ENCODE peak calls at places on chromosomes 16 and 17, in nine cellular contexts. T is tibial nerve; X is substantia nigra; O is colonic mucosa; R is dorsolateral prefrontal cortex; F is upper lobe of right lung; I is AG04450; K is effector memory CD4-positive, alpha-beta T cell; M is heart right ventricle. B is an unnamed sample.

GRCh38 chr16:90044111-90044551 is 24.9 kb upstream of the DBNDD1 start:
- DNase-seq in T (no peak), X (no peak), O (peak), R (no peak), F (peak), I (no peak), K (no peak), M (no peak), B (no peak)

GRCh38 chr17:5468075-5468473 is 708 bp downstream of the DHX33 start:
- DNase-seq in T (no peak), X (no peak), O (no peak), R (no peak), F (no peak), I (no peak), K (no peak), M (no peak), B (no peak)

GRCh38 chr17:37527249-37527851 is 37.7 kb downstream of the DUSP14 start:
- DNase-seq in T (no peak), X (no peak), O (peak), R (no peak), F (no peak), I (peak), K (no peak), M (no peak), B (peak)

GRCh38 chr17:41825175-41825845 is 10.7 kb downstream of the NT5C3B start:
- DNase-seq in T (no peak), X (no peak), O (no peak), R (no peak), F (peak), I (no peak), K (no peak), M (no peak), B (no peak)

GRCh38 chr17:80002690-80003490 is 32.8 kb downstream of the TBC1D16 start:
- DNase-seq in T (no peak), X (no peak), O (no peak), R (no peak), F (no peak), I (no peak), K (no peak), M (no peak), B (no peak)

GRCh38 chr17:17535957-17536356 is 39.8 kb upstream of the RASD1 start:
- DNase-seq in T (no peak), X (peak), O (peak), R (peak), F (peak), I (no peak), K (no peak), M (peak), B (no peak)

GRCh38 chr17:48995332-48995870 is 1.8 kb upstream of the IGF2BP1 start:
- DNase-seq in T (no peak), X (no peak), O (no peak), R (no peak), F (no peak), I (no peak), K (no peak), M (no peak), B (no peak)

GRCh38 chr17:38742431-38743308 is 5.5 kb downstream of the PCGF2 start:
- DNase-seq in T (no peak), X (no peak), O (peak), R (no peak), F (no peak), I (peak), K (no peak), M (peak), B (no peak)

GRCh38 chr16:67843343-67843765 is 1.2 kb downstream of the THAP11 start:
- DNase-seq in T (no peak), X (no peak), O (peak), R (no peak), F (no peak), I (no peak), K (no peak), M (no peak), B (peak)

GRCh38 chr17:39057807-39058206 is 90.6 kb upstream of the FBXO47 start:
- DNase-seq in T (no peak), X (no peak), O (no peak), R (no peak), F (no peak), I (no peak), K (no peak), M (no peak), B (no peak)

GRCh38 chr17:32449963-32450362 is 5.7 kb downstream of the PSMD11 start:
- DNase-seq in T (no peak), X (no peak), O (no peak), R (no peak), F (no peak), I (no peak), K (no peak), M (no peak), B (no peak)

GRCh38 chr16:88078111-88078775 is 127.0 kb downstream of the BANP start:
- DNase-seq in T (no peak), X (peak), O (no peak), R (no peak), F (no peak), I (no peak), K (no peak), M (no peak), B (peak)

GRCh38 chr17:27463235-27463677 is 7.0 kb downstream of the KSR1 start:
- DNase-seq in T (no peak), X (no peak), O (no peak), R (no peak), F (no peak), I (no peak), K (no peak), M (no peak), B (no peak)

GRCh38 chr16:85611455-85612190 is 1.5 kb upstream of the GSE1 start:
- DNase-seq in T (peak), X (peak), O (peak), R (peak), F (peak), I (peak), K (peak), M (peak), B (peak)

GRCh38 chr17:76531501-76532038 is 5.9 kb downstream of the CYGB start:
- DNase-seq in T (no peak), X (no peak), O (no peak), R (no peak), F (no peak), I (no peak), K (no peak), M (no peak), B (no peak)

GRCh38 chr17:76530826-76531500 is 6.5 kb downstream of the CYGB start:
- DNase-seq in T (no peak), X (no peak), O (no peak), R (no peak), F (peak), I (no peak), K (no peak), M (no peak), B (no peak)

GRCh38 chr17:76529643-76530488 is 7.6 kb downstream of the CYGB start:
- DNase-seq in T (peak), X (peak), O (peak), R (no peak), F (peak), I (no peak), K (no peak), M (peak), B (peak)

GRCh38 chr17:76529224-76529642 is 8.3 kb downstream of the CYGB start:
- DNase-seq in T (peak), X (peak), O (peak), R (no peak), F (peak), I (no peak), K (no peak), M (peak), B (peak)

DNA sequence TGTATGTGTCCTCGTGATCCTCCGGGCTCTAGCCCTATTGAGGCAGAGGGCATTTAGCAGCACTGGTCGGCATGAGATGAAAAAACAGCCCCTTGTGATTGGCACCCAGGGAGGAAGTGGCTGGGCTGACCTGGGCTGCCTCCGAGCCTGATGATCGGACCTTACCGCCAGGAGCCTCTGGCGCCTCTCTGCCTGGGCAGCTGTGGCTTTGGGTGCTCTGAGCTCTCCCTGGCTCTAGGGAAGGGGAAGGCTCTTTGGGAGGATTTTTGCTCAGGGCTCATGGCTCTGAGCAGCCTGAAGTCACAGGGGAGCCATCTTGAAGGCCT is 7.1 kb downstream of the CYGB start:
- DNase-seq in T (no peak), X (no peak), O (no peak), R (no peak), F (no peak), I (no peak), K (no peak), M (no peak), B (peak)
- H3K27ac ChIP-seq in T (peak), X (peak), O (peak), R (peak), F (peak), I (peak), K (no peak), M (peak), B (no peak)

GRCh38 chr17:72516772-72517399 is 396.1 kb downstream of the SOX9 start:
- DNase-seq in T (peak), X (peak), O (no peak), R (no peak), F (no peak), I (no peak), K (no peak), M (no peak), B (no peak)

GRCh38 chr17:72515291-72516065 is 394.7 kb downstream of the SOX9 start:
- DNase-seq in T (no peak), X (no peak), O (no peak), R (no peak), F (no peak), I (no peak), K (no peak), M (no peak), B (peak)

GRCh38 chr17:72512649-72513556 is 392.1 kb downstream of the SOX9 start:
- DNase-seq in T (no peak), X (no peak), O (no peak), R (no peak), F (no peak), I (no peak), K (no peak), M (no peak), B (no peak)

GRCh38 chr17:72514321-72514861 is 393.6 kb downstream of the SOX9 start:
- DNase-seq in T (no peak), X (no peak), O (no peak), R (no peak), F (no peak), I (no peak), K (no peak), M (no peak), B (peak)

GRCh38 chr17:72514888-72515287 is 394.1 kb downstream of the SOX9 start:
- DNase-seq in T (no peak), X (peak), O (no peak), R (peak), F (no peak), I (peak), K (no peak), M (peak), B (no peak)
- H3K27ac ChIP-seq in T (no peak), X (peak), O (no peak), R (peak), F (no peak), I (peak), K (no peak), M (peak), B (no peak)

DNA sequence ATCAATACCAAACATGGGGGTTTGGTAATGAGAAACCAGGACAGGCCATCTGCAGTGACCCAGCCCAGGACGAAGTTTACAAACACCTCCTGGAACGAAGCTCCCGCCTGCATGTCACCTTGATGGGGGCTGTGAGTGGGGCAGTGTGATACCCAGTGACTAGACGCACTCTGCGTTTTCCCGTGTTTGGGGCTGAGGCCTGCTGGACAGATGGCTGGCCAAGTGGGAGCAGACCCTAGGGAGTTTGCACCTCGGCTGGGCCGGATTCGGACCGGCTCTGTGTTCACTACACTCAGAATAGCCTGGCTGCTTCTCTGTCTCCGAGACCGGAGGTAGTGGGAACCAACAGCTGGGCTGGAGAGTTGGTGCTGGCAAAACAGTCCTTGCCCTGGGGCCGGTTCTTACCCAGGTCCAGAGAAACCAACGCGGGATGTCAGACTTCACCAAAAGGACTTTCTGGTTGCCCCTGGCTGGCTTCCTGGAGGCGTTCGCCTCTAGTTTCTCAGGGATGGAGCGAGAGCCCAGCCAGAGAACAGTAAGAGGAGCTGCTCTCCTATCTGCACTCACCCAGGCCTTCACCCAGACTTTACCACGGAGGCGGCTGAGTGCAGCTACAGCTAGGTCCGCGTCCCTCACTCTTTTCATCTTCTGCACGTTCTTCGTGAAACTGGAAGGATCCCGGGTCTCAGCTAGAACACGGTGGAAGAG is 20.4 kb downstream of the CARHSP1 start:
- DNase-seq in T (no peak), X (no peak), O (no peak), R (peak), F (peak), I (no peak), K (no peak), M (peak), B (no peak)
- H3K27ac ChIP-seq in T (no peak), X (no peak), O (no peak), R (no peak), F (no peak), I (peak), K (no peak), M (peak), B (peak)

GRCh38 chr16:6483634-6484033 is 849.0 kb upstream of the RBFOX1 start:
- DNase-seq in T (no peak), X (peak), O (no peak), R (peak), F (no peak), I (no peak), K (no peak), M (no peak), B (peak)
- H3K27ac ChIP-seq in T (no peak), X (no peak), O (no peak), R (peak), F (no peak), I (no peak), K (no peak), M (no peak), B (no peak)

DNA sequence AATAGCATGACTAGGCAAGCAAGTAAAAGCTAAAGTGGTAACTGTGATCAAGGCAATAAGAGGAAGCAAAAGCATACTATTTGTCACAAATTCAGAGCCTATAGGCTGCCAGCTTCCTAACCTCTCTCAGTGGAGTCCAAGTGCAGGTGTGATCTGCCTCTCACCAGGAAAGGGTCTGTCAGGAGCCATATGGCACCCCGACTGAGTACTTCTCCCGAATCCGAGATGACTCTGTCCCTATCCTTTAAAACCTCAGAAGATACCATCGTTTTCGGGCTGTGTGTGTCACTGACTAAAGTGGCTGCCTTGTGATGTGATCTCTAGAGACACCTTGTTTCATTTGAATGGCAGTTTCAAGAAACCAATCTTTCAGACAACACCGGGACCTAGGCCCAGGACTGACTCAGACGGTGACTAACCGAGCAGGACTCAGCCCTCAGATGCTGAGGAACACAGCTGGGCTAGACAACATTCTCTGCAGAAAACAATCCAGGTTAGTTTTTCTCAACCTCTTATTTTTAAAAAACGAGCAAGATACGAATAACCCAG is 63.6 kb downstream of the SMG6 start:
- DNase-seq in T (no peak), X (no peak), O (no peak), R (no peak), F (no peak), I (peak), K (peak), M (peak), B (peak)
- H3K27ac ChIP-seq in T (peak), X (no peak), O (peak), R (no peak), F (peak), I (peak), K (no peak), M (peak), B (peak)

GRCh38 chr17:73230088-73230487 is 31.6 kb downstream of the CPSF4L start:
- DNase-seq in T (no peak), X (no peak), O (no peak), R (no peak), F (no peak), I (no peak), K (no peak), M (no peak), B (no peak)
- H3K27ac ChIP-seq in T (no peak), X (no peak), O (no peak), R (no peak), F (no peak), I (no peak), K (no peak), M (no peak), B (no peak)

GRCh38 chr17:78381601-78382168 is 3.2 kb downstream of the PGS1 start:
- DNase-seq in T (no peak), X (no peak), O (no peak), R (no peak), F (no peak), I (no peak), K (peak), M (no peak), B (no peak)
- H3K27ac ChIP-seq in T (peak), X (peak), O (peak), R (no peak), F (peak), I (peak), K (peak), M (peak), B (no peak)

DNA sequence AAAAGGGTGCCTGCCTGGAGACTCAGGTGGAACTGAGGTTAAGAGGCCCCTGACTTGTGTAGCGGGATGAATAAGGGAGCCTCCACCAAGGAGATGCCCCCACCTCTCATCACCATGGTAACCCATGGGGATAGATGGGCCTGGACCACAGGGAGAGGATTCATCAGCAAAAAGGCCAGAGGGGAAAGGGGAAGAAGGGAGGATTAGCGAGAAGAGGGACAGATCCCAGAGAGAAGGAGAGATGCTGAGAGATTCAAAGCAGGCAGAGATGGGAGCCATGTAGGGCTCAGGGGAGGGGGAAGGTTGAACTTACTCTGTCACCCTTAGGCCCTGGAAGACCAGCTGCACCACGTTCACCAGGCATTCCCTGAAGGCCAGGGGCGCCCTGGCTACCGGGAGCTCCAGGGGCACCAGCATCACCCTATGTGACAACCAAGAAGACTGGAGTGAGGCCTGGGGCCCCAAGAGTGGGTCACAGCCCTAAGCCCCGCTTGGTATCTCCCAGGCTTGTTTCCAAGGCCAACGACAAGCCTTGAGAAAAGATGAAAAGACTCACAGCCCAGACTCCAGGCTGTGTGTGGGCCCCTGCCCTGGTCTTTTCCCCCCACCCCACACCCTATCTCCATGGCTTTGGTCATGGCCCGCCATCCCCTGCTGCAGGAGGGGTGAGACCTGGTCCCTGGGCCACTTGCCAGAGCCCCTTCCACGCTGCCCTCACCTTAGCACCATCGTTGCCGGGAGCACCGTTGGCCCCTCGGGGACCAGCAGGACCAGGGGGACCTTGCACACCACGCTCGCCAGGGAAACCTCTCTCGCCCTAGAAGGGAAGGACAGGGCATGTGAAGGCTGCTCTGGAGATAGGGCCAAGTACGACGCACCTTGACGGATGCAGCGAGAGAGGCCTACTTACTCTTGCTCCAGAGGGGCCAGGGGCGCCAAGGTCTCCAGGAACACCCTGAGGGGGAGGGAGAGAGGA is 10.1 kb downstream of the COL1A1 start:
- DNase-seq in T (no peak), X (no peak), O (no peak), R (no peak), F (no peak), I (no peak), K (no peak), M (no peak), B (no peak)
- H3K27ac ChIP-seq in T (no peak), X (no peak), O (no peak), R (no peak), F (no peak), I (peak), K (no peak), M (no peak), B (no peak)

GRCh38 chr16:57510016-57510871 is 24.0 kb upstream of the DOK4 start:
- DNase-seq in T (no peak), X (no peak), O (no peak), R (no peak), F (no peak), I (no peak), K (no peak), M (no peak), B (peak)
- H3K27ac ChIP-seq in T (no peak), X (no peak), O (no peak), R (no peak), F (no peak), I (no peak), K (no peak), M (no peak), B (peak)